ENCODE peak calls at places on chromosomes 16 and 17, in six cellular contexts. K is GM12878, N is HepG2, S is K562, L is GM12892, B is H1. D is an unnamed sample.

GRCh38 chr17:77178586-77178985 is 37.8 kb downstream of the SEC14L1 start:
- DNase-seq in B (no peak), L (no peak), S (no peak), K (no peak), N (no peak), D (no peak)

GRCh38 chr16:30382398-30383015 is at the start of gene SEPTIN1:
- DNase-seq in S (no peak), K (peak; percentile 40), L (peak; percentile 75), N (no peak), B (no peak), D (peak; percentile 59)

GRCh38 chr17:77735051-77735340 is 223.5 kb upstream of the TNRC6C start:
- DNase-seq in K (no peak), L (no peak), N (no peak), S (no peak), B (peak; percentile 51), D (no peak)

GRCh38 chr17:39700148-39700987 is 504 bp downstream of the ERBB2 start:
- DNase-seq in K (no peak), B (peak; percentile 59), L (no peak), S (no peak), N (no peak), D (no peak)

GRCh38 chr17:43536236-43537088 is 9.7 kb downstream of the ETV4 start:
- DNase-seq in L (no peak), S (no peak), B (no peak), K (no peak), N (no peak), D (no peak)

GRCh38 chr17:64694207-64694606 is 32.1 kb upstream of the SMURF2 start:
- DNase-seq in L (no peak), K (no peak), S (no peak), N (peak; percentile 98), B (no peak), D (no peak)

GRCh38 chr17:45092932-45093430 is 31.9 kb downstream of the NMT1 start:
- DNase-seq in L (no peak), N (peak; percentile 82), B (no peak), K (no peak), S (no peak), D (no peak)

GRCh38 chr16:59368586-59368985 is 634.5 kb upstream of the GOT2 start:
- DNase-seq in S (no peak), K (no peak), N (no peak), B (no peak), L (no peak), D (no peak)

GRCh38 chr17:5557485-5557884 is 26.8 kb downstream of the NLRP1 start:
- DNase-seq in B (no peak), N (no peak), S (no peak), K (no peak), L (no peak), D (no peak)

GRCh38 chr17:38868095-38868967 is 1.5 kb upstream of the LASP1 start:
- DNase-seq in N (peak; percentile 70), K (peak; percentile 51), B (no peak), L (no peak), S (no peak), D (no peak)

GRCh38 chr16:50213939-50214519 is 52.3 kb upstream of the ADCY7 start:
- DNase-seq in S (peak; percentile 57), N (peak; percentile 58), B (no peak), K (no peak), L (no peak), D (no peak)

GRCh38 chr16:85380002-85380395 is 233.1 kb upstream of the GSE1 start:
- DNase-seq in K (no peak), B (no peak), L (no peak), S (no peak), N (no peak), D (no peak)

GRCh38 chr16:85383836-85384825 is 229.0 kb upstream of the GSE1 start:
- DNase-seq in N (no peak), S (no peak), L (no peak), K (no peak), B (peak; percentile 45), D (no peak)

GRCh38 chr16:85382717-85383118 is 230.4 kb upstream of the GSE1 start:
- DNase-seq in L (no peak), B (no peak), S (no peak), N (no peak), K (no peak), D (no peak)

GRCh38 chr16:85380905-85381737 is 232.0 kb upstream of the GSE1 start:
- DNase-seq in N (no peak), S (no peak), K (no peak), L (no peak), B (no peak), D (no peak)

GRCh38 chr16:85381738-85382592 is 231.2 kb upstream of the GSE1 start:
- DNase-seq in K (no peak), L (no peak), N (no peak), B (no peak), S (peak; percentile 98), D (no peak)
- TF ChIP-seq POLR2A in K (no peak), L (no peak), N (no peak), B (no peak), S (no peak), D (no peak)

GRCh38 chr17:17300624-17301568 is 2.3 kb upstream of the NT5M start:
- DNase-seq in L (no peak), N (no peak), B (peak; percentile 93), K (no peak), S (no peak), D (no peak)
- TF ChIP-seq TAF1 in L (no peak), N (no peak), B (peak; percentile 76), K (no peak), S (no peak), D (no peak)

GRCh38 chr17:59621771-59622170 is 2.1 kb downstream of the CLTC start:
- DNase-seq in S (no peak), B (no peak), K (no peak), N (no peak), L (no peak), D (no peak)

GRCh38 chr17:59619313-59620063 is at the start of gene CLTC:
- DNase-seq in B (peak; percentile 94), K (peak; percentile 92), N (peak; percentile 97), L (peak; percentile 65), S (peak; percentile 84), D (peak; percentile 56)

GRCh38 chr17:59620064-59620359 is 317 bp downstream of the CLTC start:
- DNase-seq in K (no peak), S (no peak), B (no peak), N (no peak), L (no peak), D (no peak)

GRCh38 chr17:59618894-59619312 is 792 bp upstream of the CLTC start:
- DNase-seq in L (peak; percentile 61), K (no peak), S (no peak), B (no peak), N (peak; percentile 87), D (no peak)

DNA sequence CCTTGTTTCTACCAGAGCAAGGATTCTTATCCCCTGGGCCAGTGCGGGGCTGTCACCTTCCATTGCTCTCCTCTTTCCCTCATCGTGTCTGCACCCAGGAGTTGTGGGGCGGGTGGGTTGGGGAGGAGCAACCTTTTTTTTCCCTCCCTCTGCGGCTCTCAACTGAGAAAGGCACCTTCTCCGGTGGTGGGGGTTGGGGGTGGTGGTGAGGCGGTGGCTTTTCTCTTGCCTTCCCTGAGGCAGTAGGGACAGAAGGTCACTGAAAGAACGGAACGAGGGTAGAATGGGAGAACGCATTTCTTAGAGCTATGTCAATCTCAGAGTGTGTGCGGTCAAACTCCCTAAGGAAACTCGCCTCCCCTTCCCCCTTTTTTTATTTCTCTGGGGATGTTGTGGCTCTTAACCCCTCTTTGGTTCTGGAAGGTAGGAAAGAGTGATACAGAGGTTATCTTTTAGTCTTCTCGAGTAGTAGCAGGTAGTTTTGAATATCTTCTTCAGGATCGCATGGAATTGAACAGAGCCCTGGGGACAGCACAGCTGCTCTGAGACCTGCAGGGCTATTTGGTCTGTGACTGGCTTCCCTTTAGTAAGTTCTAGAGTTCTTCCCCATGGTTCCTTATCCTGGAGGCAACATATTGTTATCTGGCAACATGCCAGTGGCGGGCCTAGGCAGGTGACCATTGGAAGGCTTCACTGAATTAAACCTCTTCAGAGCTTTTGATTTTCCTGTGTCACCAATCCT is 994 bp downstream of the CLTC start:
- DNase-seq in L (peak; percentile 20), B (no peak), K (no peak), N (peak; percentile 49), S (peak; percentile 56), D (no peak)
- TF ChIP-seq POLR2A in L (no peak), B (no peak), K (no peak), N (peak; percentile 40), S (no peak), D (peak; percentile 11)

GRCh38 chr17:36475346-36475970 is 11.0 kb upstream of the ZNHIT3 start:
- DNase-seq in N (no peak), L (no peak), K (no peak), S (no peak), B (no peak), D (no peak)
- TF ChIP-seq TAF1 in N (no peak), L (no peak), K (no peak), S (no peak), B (no peak), D (no peak)

DNA sequence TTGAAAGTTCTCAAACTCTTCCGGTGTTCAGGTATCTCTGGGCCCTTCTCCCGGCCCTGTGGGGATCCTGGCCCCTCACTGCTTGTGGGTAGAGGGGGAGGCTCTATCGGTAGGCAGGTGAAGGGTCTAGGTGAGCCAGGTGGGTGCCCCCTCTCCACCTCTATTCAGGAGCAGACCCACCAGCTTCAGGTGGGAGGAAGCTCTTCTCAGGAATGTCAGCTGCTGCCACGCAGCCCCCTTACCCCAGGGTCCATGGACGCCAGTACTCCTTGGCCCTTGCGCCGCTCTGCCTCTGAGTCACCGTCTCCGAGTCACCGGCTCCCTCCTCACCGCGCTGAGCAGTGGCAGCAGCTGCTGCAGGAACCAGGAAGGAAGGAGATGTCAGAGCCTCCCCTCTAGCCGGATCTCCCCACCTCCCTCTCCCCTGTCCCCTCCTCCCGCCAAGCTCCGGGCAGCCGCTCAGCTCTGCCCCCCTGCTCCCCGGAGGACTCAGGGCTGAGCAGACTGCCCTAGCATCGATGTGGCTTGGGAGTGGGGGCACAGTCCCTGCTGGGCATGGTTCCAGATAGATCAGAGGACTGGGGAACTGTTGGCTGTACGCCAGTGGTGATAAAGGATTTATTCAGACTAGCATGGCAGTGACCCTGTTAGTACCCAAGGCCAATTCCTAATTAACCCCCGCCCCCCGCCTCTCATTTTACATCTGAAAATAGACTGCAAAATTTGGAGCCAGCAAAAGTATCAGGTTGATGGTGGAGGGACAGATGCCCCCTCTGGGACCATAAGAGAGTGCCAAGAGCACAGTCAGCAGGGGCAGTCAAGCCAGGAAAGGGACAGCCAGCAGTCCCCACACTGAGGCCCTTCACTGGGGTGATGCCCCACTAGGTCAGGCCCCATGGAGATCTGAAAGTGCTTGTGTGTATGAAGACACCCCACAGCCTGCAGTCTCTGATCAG is at the start of gene OSBPL7:
- DNase-seq in K (peak; percentile 38), N (peak; percentile 76), B (peak; percentile 79), L (peak; percentile 88), S (peak; percentile 88), D (peak; percentile 91)
- TF ChIP-seq POLR2A in K (peak; percentile 91), N (peak; percentile 52), B (no peak), L (peak; percentile 81), S (peak; percentile 80), D (peak; percentile 76)